ENCODE peak calls at places on chromosomes 16 and 17, in eight cellular contexts. H, O, X, E, Z, K, B and Q are unnamed samples.

GRCh38 chr17:50884354-50885311 is 18.5 kb upstream of the TOB1 start:
- DNase-seq in H (peak), O (no peak), X (no peak), E (no peak), Z (peak), K (no peak), B (peak), Q (no peak)

GRCh38 chr16:31356566-31357323 is 1.8 kb downstream of the ITGAX start:
- DNase-seq in H (no peak), O (no peak), X (no peak), E (no peak), Z (no peak), K (no peak), B (no peak), Q (no peak)

GRCh38 chr16:57411362-57411976 is 6.9 kb downstream of the CCL17 start:
- DNase-seq in H (no peak), O (no peak), X (no peak), E (no peak), Z (no peak), K (no peak), B (no peak), Q (no peak)

GRCh38 chr17:27669136-27669535 is 38.1 kb downstream of the LGALS9 start:
- DNase-seq in H (no peak), O (no peak), X (no peak), E (no peak), Z (no peak), K (no peak), B (no peak), Q (no peak)

GRCh38 chr16:78926723-78927200 is 673.8 kb downstream of the MAF start:
- DNase-seq in H (no peak), O (no peak), X (no peak), E (no peak), Z (no peak), K (no peak), B (no peak), Q (no peak)

GRCh38 chr17:50661795-50662391 is 27.2 kb downstream of the ABCC3 start:
- DNase-seq in H (no peak), O (peak), X (peak), E (no peak), Z (peak), K (no peak), B (peak), Q (peak)

GRCh38 chr16:23244122-23244521 is 58.0 kb upstream of the SCNN1B start:
- DNase-seq in H (no peak), O (no peak), X (no peak), E (no peak), Z (no peak), K (no peak), B (no peak), Q (peak)

GRCh38 chr17:50766222-50767023 is 895 bp downstream of the ANKRD40CL start:
- DNase-seq in H (peak), O (no peak), X (no peak), E (no peak), Z (no peak), K (no peak), B (no peak), Q (peak)

GRCh38 chr17:41339571-41340169 is 11.0 kb downstream of the KRT33A start:
- DNase-seq in H (no peak), O (no peak), X (no peak), E (no peak), Z (no peak), K (no peak), B (no peak), Q (no peak)

GRCh38 chr16:14378131-14378551 is 251.9 kb downstream of the PARN start:
- DNase-seq in H (no peak), O (no peak), X (peak), E (no peak), Z (peak), K (no peak), B (no peak), Q (no peak)

GRCh38 chr16:22070361-22071351 is 21.7 kb upstream of the VWA3A start:
- DNase-seq in H (no peak), O (peak), X (peak), E (no peak), Z (no peak), K (no peak), B (peak), Q (no peak)

GRCh38 chr16:77564791-77565390 is 130.1 kb upstream of the ADAMTS18 start:
- DNase-seq in H (no peak), O (no peak), X (peak), E (no peak), Z (no peak), K (no peak), B (no peak), Q (no peak)

GRCh38 chr17:79617740-79618382 is 7.0 kb upstream of the RBFOX3 start:
- DNase-seq in H (peak), O (no peak), X (no peak), E (no peak), Z (no peak), K (no peak), B (no peak), Q (peak)

GRCh38 chr17:17713839-17714238 is 32.6 kb downstream of the RAI1 start:
- DNase-seq in H (no peak), O (no peak), X (peak), E (no peak), Z (no peak), K (no peak), B (peak), Q (no peak)

GRCh38 chr17:75983501-75984181 is 4.6 kb downstream of the TEN1 start:
- DNase-seq in H (no peak), O (no peak), X (no peak), E (no peak), Z (peak), K (no peak), B (peak), Q (peak)

GRCh38 chr17:10875984-10876555 is 38.2 kb upstream of the PIRT start:
- DNase-seq in H (peak), O (peak), X (peak), E (no peak), Z (peak), K (no peak), B (peak), Q (no peak)

GRCh38 chr16:4425378-4426020 is at the start of gene DNAJA3:
- DNase-seq in H (peak), O (peak), X (peak), E (no peak), Z (peak), K (peak), B (peak), Q (peak)

GRCh38 chr17:66652840-66653507 is 181.9 kb upstream of the CACNG5 start:
- DNase-seq in H (no peak), O (no peak), X (peak), E (no peak), Z (no peak), K (no peak), B (no peak), Q (no peak)

GRCh38 chr16:75379911-75380847 is 53.1 kb downstream of the CFDP1 start:
- DNase-seq in H (no peak), O (no peak), X (no peak), E (no peak), Z (no peak), K (no peak), B (no peak), Q (no peak)

GRCh38 chr17:7897773-7898172 is 9.2 kb downstream of the CHD3 start:
- DNase-seq in H (peak), O (no peak), X (peak), E (no peak), Z (peak), K (no peak), B (no peak), Q (no peak)

GRCh38 chr17:32741381-32741780 is 135.5 kb downstream of the MYO1D start:
- DNase-seq in H (no peak), O (no peak), X (no peak), E (no peak), Z (no peak), K (no peak), B (no peak), Q (no peak)

GRCh38 chr17:57606111-57606875 is 138.8 kb downstream of the CCDC182 start:
- DNase-seq in H (no peak), O (no peak), X (no peak), E (no peak), Z (no peak), K (no peak), B (no peak), Q (no peak)

GRCh38 chr16:22161999-22162657 is at the start of gene SDR42E2:
- DNase-seq in H (no peak), O (no peak), X (no peak), E (no peak), Z (peak), K (peak), B (peak), Q (no peak)

GRCh38 chr16:71311553-71312158 is 22.5 kb upstream of the CMTR2 start:
- DNase-seq in H (no peak), O (no peak), X (peak), E (no peak), Z (peak), K (peak), B (no peak), Q (no peak)

GRCh38 chr16:15613676-15614075 is 29.3 kb downstream of the MARF1 start:
- DNase-seq in H (no peak), O (no peak), X (no peak), E (no peak), Z (no peak), K (no peak), B (no peak), Q (no peak)

GRCh38 chr16:8866884-8867482 is 1.8 kb downstream of the CARHSP1 start:
- DNase-seq in H (peak), O (no peak), X (no peak), E (no peak), Z (no peak), K (no peak), B (no peak), Q (no peak)

GRCh38 chr16:12455287-12455798 is 348.3 kb downstream of the CPPED1 start:
- DNase-seq in H (peak), O (peak), X (peak), E (no peak), Z (peak), K (peak), B (peak), Q (no peak)

GRCh38 chr17:13337864-13338371 is 263.8 kb downstream of the HS3ST3A1 start:
- DNase-seq in H (no peak), O (peak), X (peak), E (no peak), Z (peak), K (no peak), B (no peak), Q (no peak)

GRCh38 chr17:39016193-39017153 is 49.3 kb upstream of the FBXO47 start:
- DNase-seq in H (no peak), O (no peak), X (peak), E (no peak), Z (no peak), K (no peak), B (no peak), Q (no peak)

GRCh38 chr17:11298401-11298800 is 57.4 kb downstream of the SHISA6 start:
- DNase-seq in H (no peak), O (no peak), X (no peak), E (no peak), Z (no peak), K (no peak), B (no peak), Q (no peak)

GRCh38 chr16:51163366-51163765 is 12.3 kb upstream of the SALL1 start:
- DNase-seq in H (no peak), O (no peak), X (peak), E (no peak), Z (no peak), K (no peak), B (no peak), Q (no peak)

GRCh38 chr17:58679263-58680037 is 12.4 kb downstream of the TEX14 start:
- DNase-seq in H (no peak), O (no peak), X (peak), E (no peak), Z (peak), K (no peak), B (no peak), Q (no peak)

GRCh38 chr16:21302898-21303528 is 24.9 kb upstream of the CRYM start:
- DNase-seq in H (no peak), O (no peak), X (peak), E (no peak), Z (peak), K (no peak), B (no peak), Q (no peak)

GRCh38 chr17:63635787-63636186 is 13.6 kb downstream of the MAP3K3 start:
- DNase-seq in H (no peak), O (no peak), X (no peak), E (no peak), Z (no peak), K (no peak), B (no peak), Q (no peak)

GRCh38 chr17:7932949-7933348 is 943 bp downstream of the CNTROB start:
- DNase-seq in H (no peak), O (no peak), X (peak), E (no peak), Z (peak), K (no peak), B (peak), Q (no peak)

GRCh38 chr17:55549140-55549539 is 37.9 kb upstream of the SMIM36 start:
- DNase-seq in H (no peak), O (no peak), X (no peak), E (no peak), Z (peak), K (no peak), B (no peak), Q (no peak)

GRCh38 chr16:28532940-28533647 is 5.7 kb downstream of the NUPR1 start:
- DNase-seq in H (peak), O (no peak), X (no peak), E (no peak), Z (no peak), K (no peak), B (no peak), Q (no peak)

GRCh38 chr16:28538733-28539596 is at the start of gene NUPR1:
- DNase-seq in H (peak), O (peak), X (peak), E (no peak), Z (no peak), K (no peak), B (peak), Q (peak)

GRCh38 chr16:28537964-28538732 is 626 bp downstream of the NUPR1 start:
- DNase-seq in H (no peak), O (no peak), X (no peak), E (no peak), Z (no peak), K (no peak), B (peak), Q (no peak)

GRCh38 chr16:28534542-28535373 is 4.0 kb downstream of the NUPR1 start:
- DNase-seq in H (peak), O (no peak), X (no peak), E (no peak), Z (no peak), K (no peak), B (peak), Q (peak)

GRCh38 chr16:28537076-28537475 is 1.7 kb downstream of the NUPR1 start:
- DNase-seq in H (no peak), O (peak), X (no peak), E (no peak), Z (no peak), K (no peak), B (no peak), Q (peak)
- H3K4me3 ChIP-seq in H (peak), O (peak), X (peak), E (peak), Z (no peak), K (no peak), B (peak), Q (peak)

DNA sequence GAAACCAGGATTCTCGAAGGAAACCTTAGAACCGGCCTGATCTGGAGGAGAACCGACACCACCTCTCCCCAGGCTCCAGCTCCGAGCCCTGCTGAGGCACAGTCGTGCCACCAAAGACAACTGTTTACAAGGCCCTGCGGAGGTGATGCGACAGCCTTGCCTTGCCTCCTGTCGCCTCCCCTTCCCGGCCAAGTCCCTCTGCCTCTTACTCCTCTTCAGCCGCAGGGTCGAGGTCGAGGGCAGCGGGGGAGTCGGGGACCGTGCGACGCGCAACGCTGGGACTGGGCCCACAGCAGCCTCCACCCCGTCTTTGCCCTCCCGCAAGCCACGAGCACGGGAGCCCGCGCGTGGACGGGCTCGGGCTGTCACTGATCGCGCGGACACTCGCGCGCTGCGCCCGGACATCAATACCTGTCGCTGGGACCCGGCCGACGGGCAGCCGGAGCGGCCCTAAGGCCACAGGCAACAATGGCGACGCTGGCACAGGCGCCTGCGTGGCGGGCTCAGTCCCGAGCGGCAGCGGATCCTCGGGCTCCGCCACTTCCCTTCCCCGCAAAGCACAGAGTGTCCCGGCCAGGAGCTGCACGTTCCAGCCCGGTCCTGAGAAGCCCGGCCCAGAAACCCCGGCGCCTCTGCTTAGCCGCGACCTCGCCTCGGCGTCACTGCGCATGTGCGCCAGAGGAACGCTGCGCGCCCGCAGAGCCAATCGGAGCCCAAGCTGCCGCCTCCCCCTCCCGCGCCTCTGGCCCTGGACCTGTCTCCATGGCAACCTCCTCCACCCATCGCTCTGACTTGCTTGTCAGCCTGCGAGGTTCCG is at the start of gene ZNF287:
- DNase-seq in H (peak), O (peak), X (peak), E (no peak), Z (peak), K (peak), B (peak), Q (peak)
- TF ChIP-seq POLR2A in H (peak), O (peak), X (no peak), E (no peak), Z (no peak), K (peak), B (no peak), Q (no peak)

GRCh38 chr17:74729866-74730265 is 7.2 kb upstream of the RAB37 start:
- DNase-seq in H (no peak), O (no peak), X (no peak), E (no peak), Z (no peak), K (no peak), B (no peak), Q (no peak)
- H3K4me3 ChIP-seq in H (no peak), O (no peak), X (no peak), E (no peak), Z (no peak), K (no peak), B (no peak), Q (no peak)

GRCh38 chr16:67650023-67650422 is 5.1 kb downstream of the CARMIL2 start:
- DNase-seq in H (no peak), O (no peak), X (no peak), E (no peak), Z (no peak), K (no peak), B (no peak), Q (no peak)
- TF ChIP-seq POLR2A in H (no peak), O (no peak), X (no peak), E (no peak), Z (no peak), K (no peak), B (no peak), Q (no peak)

GRCh38 chr17:1032391-1032790 is 35.5 kb downstream of the TIMM22 start:
- DNase-seq in H (no peak), O (no peak), X (no peak), E (no peak), Z (no peak), K (no peak), B (no peak), Q (no peak)

GRCh38 chr17:1029912-1030656 is 33.2 kb downstream of the TIMM22 start:
- DNase-seq in H (no peak), O (no peak), X (no peak), E (no peak), Z (no peak), K (no peak), B (no peak), Q (no peak)

GRCh38 chr17:1031711-1032110 is 34.8 kb downstream of the TIMM22 start:
- DNase-seq in H (no peak), O (peak), X (no peak), E (no peak), Z (no peak), K (no peak), B (no peak), Q (no peak)

GRCh38 chr17:1029196-1029911 is 32.4 kb downstream of the TIMM22 start:
- DNase-seq in H (no peak), O (no peak), X (peak), E (no peak), Z (no peak), K (no peak), B (no peak), Q (no peak)

DNA sequence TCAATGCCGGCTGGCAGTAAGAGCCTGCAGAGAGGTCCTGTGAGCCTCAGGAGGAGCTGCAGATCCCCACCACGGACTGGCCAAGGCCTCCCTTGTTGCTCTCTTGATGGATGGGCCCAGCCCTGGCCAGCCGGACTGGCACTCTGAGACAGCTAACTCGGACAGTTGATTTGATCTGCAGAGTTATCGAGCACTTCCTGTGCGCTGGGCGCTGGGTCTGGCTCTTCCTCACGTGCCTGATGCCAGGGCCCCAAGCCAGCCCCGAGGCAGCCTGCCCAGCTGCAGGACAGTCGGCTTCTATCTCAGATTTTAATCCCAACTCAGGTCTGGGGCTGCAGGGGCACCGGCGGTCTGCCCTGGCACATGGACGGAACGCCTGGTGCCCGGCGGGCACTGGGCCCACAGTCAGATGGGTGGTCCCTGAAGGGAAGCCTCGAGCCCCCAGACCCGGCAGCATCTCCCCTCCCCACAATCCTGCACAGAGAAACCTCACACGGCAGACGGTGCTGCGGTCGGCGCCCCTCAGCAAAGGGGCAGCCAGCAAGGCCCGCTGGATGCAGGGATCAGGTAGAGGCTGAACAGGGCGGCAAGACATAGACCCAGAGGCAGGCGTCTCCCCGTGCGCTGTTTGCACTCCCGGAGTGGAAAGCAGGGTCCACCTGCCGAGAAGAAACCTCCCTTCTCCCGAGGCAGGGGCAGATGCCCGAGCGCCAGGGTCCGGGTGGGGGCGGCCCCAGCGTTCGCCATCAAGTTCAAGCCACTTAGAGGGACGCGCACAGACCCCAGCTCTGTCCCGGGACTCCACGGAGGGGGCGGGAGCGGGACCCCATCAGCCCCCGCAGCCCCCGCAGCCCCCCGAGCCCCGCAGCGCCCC is 34.0 kb downstream of the TIMM22 start:
- DNase-seq in H (peak), O (peak), X (no peak), E (no peak), Z (no peak), K (no peak), B (no peak), Q (peak)
- H3K4me3 ChIP-seq in H (no peak), O (peak), X (no peak), E (peak), Z (no peak), K (peak), B (peak), Q (no peak)